ENCODE peak calls at places on chromosome 9, in ten cellular contexts. X, H, W, Y, E, B, G, S, P and L are unnamed samples.

GRCh38 chr9:112169368-112169767 is 5.7 kb downstream of the SUSD1 start:
- DNase-seq in G (no peak), H (no peak), W (no peak), B (no peak), S (no peak), Y (no peak), X (no peak), P (no peak), E (no peak), L (no peak)

GRCh38 chr9:127991017-127991756 is 10.4 kb upstream of the EEIG1 start:
- DNase-seq in S (peak; percentile 68), P (no peak), W (no peak), E (no peak), G (no peak), X (no peak), H (peak; percentile 87), Y (no peak), B (no peak), L (no peak)

GRCh38 chr9:130327070-130327780 is 61.7 kb downstream of the HMCN2 start:
- DNase-seq in X (no peak), G (no peak), P (no peak), W (no peak), H (no peak), Y (no peak), S (no peak), E (no peak), B (no peak), L (no peak)

GRCh38 chr9:126986506-126986951 is 71.9 kb downstream of the RALGPS1 start:
- DNase-seq in X (no peak), H (no peak), E (no peak), G (no peak), P (no peak), W (peak; percentile 41), B (peak; percentile 18), S (peak; percentile 45), Y (no peak), L (no peak)

GRCh38 chr9:99221623-99222415 is at the start of the genes ALG2 and SEC61B:
- DNase-seq in G (peak; percentile 19), S (peak; percentile 95), B (peak; percentile 94), P (peak; percentile 96), Y (peak; percentile 94), E (peak; percentile 96), H (peak; percentile 88), W (peak; percentile 95), X (peak; percentile 85), L (peak; percentile 93)

GRCh38 chr9:77290373-77290772 is 113.0 kb downstream of the VPS13A start:
- DNase-seq in X (no peak), P (no peak), H (no peak), W (no peak), G (no peak), Y (no peak), E (no peak), S (no peak), B (no peak), L (no peak)

GRCh38 chr9:13939129-13939528 is 374.8 kb downstream of the NFIB start:
- DNase-seq in H (no peak), S (no peak), E (no peak), B (no peak), G (no peak), Y (no peak), X (no peak), W (no peak), P (no peak), L (no peak)

GRCh38 chr9:5554254-5554653 is 43.9 kb downstream of the PDCD1LG2 start:
- DNase-seq in H (no peak), Y (no peak), G (no peak), P (no peak), B (no peak), W (no peak), X (no peak), E (no peak), S (no peak), L (no peak)

GRCh38 chr9:119768266-119768665 is 399.0 kb upstream of the BRINP1 start:
- DNase-seq in P (no peak), B (no peak), X (no peak), E (no peak), Y (no peak), G (no peak), W (no peak), S (no peak), H (no peak), L (no peak)

GRCh38 chr9:136656795-136657611 is 5.7 kb upstream of the EGFL7 start:
- DNase-seq in H (no peak), Y (no peak), G (no peak), S (no peak), X (no peak), W (no peak), E (no peak), P (peak; percentile 47), B (no peak), L (no peak)

GRCh38 chr9:113929634-113930092 is 53.6 kb downstream of the ZNF618 start:
- DNase-seq in B (no peak), G (no peak), W (no peak), S (peak; percentile 71), H (peak; percentile 36), P (no peak), X (no peak), E (no peak), Y (no peak), L (no peak)

GRCh38 chr9:134406366-134407122 is 80.3 kb downstream of the RXRA start:
- DNase-seq in Y (no peak), X (no peak), S (peak; percentile 82), H (no peak), B (no peak), W (no peak), G (no peak), E (no peak), P (peak; percentile 75), L (no peak)

GRCh38 chr9:121268598-121269029 is 652 bp downstream of the GSN start:
- DNase-seq in H (no peak), B (no peak), Y (no peak), S (no peak), X (no peak), E (no peak), P (no peak), G (no peak), W (no peak), L (no peak)

GRCh38 chr9:134891713-134892112 is 11.1 kb downstream of the FCN2 start:
- DNase-seq in H (no peak), S (no peak), Y (no peak), G (no peak), X (no peak), W (no peak), B (no peak), E (no peak), P (no peak), L (no peak)

GRCh38 chr9:132670359-132670815 is at the start of gene GTF3C4:
- DNase-seq in B (no peak), G (no peak), E (peak; percentile 92), W (no peak), H (peak; percentile 86), S (no peak), Y (peak; percentile 82), X (no peak), P (peak; percentile 90), L (peak; percentile 90)

GRCh38 chr9:134551657-134552348 is 89.8 kb upstream of the COL5A1 start:
- DNase-seq in Y (no peak), W (no peak), G (no peak), X (no peak), E (no peak), S (peak; percentile 68), P (peak; percentile 93), H (no peak), B (no peak), L (no peak)

GRCh38 chr9:133994359-133995011 is 2.4 kb upstream of the VAV2 start:
- DNase-seq in H (peak; percentile 75), X (no peak), Y (peak; percentile 50), S (peak; percentile 55), W (peak; percentile 63), P (peak; percentile 84), G (no peak), B (peak; percentile 75), E (peak; percentile 87), L (peak; percentile 77)

GRCh38 chr9:91902465-91903125 is 47.4 kb downstream of the ROR2 start:
- DNase-seq in S (peak; percentile 20), H (no peak), E (no peak), G (no peak), Y (no peak), P (no peak), B (no peak), X (no peak), W (no peak), L (no peak)

GRCh38 chr9:4596165-4596922 is 65.8 kb upstream of the PLPP6 start:
- DNase-seq in P (no peak), H (no peak), B (peak; percentile 58), W (peak; percentile 86), X (peak; percentile 18), E (no peak), G (no peak), S (no peak), Y (no peak), L (no peak)

GRCh38 chr9:129778469-129778868 is 24.5 kb upstream of the TOR1B start:
- DNase-seq in G (no peak), E (no peak), B (no peak), Y (no peak), S (no peak), P (no peak), X (no peak), H (no peak), W (no peak), L (no peak)

GRCh38 chr9:120402741-120403542 is 177.0 kb downstream of the CDK5RAP2 start:
- DNase-seq in Y (no peak), B (no peak), E (no peak), X (no peak), H (no peak), S (peak; percentile 98), P (no peak), W (no peak), G (no peak), L (no peak)

GRCh38 chr9:129816501-129817435 is 7.2 kb downstream of the TOR1A start:
- DNase-seq in S (no peak), X (no peak), G (no peak), H (no peak), Y (no peak), W (no peak), B (no peak), P (no peak), E (no peak), L (no peak)

GRCh38 chr9:122810306-122810946 is 10.5 kb downstream of the OR1K1 start:
- DNase-seq in W (peak; percentile 68), B (peak; percentile 68), E (peak; percentile 68), P (peak; percentile 71), G (peak; percentile 0), X (peak; percentile 40), H (peak; percentile 87), S (peak; percentile 64), Y (peak; percentile 74), L (peak; percentile 69)

GRCh38 chr9:35962126-35962906 is 4.4 kb upstream of the OR2S2 start:
- DNase-seq in W (no peak), X (no peak), G (no peak), B (no peak), E (no peak), H (no peak), S (peak; percentile 59), P (no peak), Y (no peak), L (no peak)

GRCh38 chr9:34809504-34810186 is 99.7 kb upstream of the CCL21 start:
- DNase-seq in P (no peak), W (no peak), X (no peak), B (no peak), H (no peak), S (no peak), E (no peak), G (no peak), Y (no peak), L (no peak)

GRCh38 chr9:23309800-23310199 is 516.2 kb downstream of the ELAVL2 start:
- DNase-seq in S (no peak), P (no peak), B (no peak), Y (no peak), H (no peak), X (no peak), E (no peak), W (no peak), G (no peak), L (no peak)